ENCODE peak calls at places on chromosomes 6 and 20, in six cellular contexts. Z is lower leg skin, Y is heart right ventricle, U is tibial artery, L is NB4, K is dorsolateral prefrontal cortex. T is an unnamed sample.

GRCh38 chr6:32213649-32214048 is 10.2 kb downstream of the NOTCH4 start:
- DNase-seq in Y (no peak), L (no peak), Z (no peak), U (no peak), K (no peak), T (no peak)

GRCh38 chr6:24356310-24357035 is 1.4 kb downstream of the DCDC2 start:
- DNase-seq in U (no peak), Y (no peak), L (no peak), K (no peak), Z (no peak), T (no peak)

GRCh38 chr6:148324297-148325007 is 18.2 kb upstream of the SASH1 start:
- DNase-seq in Y (no peak), K (no peak), U (no peak), L (peak), Z (no peak), T (no peak)

GRCh38 chr6:153503810-153504209 is 372.7 kb upstream of the RGS17 start:
- DNase-seq in K (no peak), Y (no peak), U (no peak), Z (no peak), L (peak), T (no peak)

GRCh38 chr6:82144852-82145332 is 102.7 kb downstream of the IBTK start:
- DNase-seq in U (peak), K (no peak), Y (peak), L (peak), Z (no peak), T (no peak)

GRCh38 chr6:127297502-127298070 is 30.9 kb downstream of the RNF146 start:
- DNase-seq in L (no peak), Y (no peak), K (no peak), Z (no peak), U (no peak), T (no peak)

GRCh38 chr20:41078329-41078728 is 49.7 kb downstream of the TOP1 start:
- DNase-seq in L (peak), Y (peak), K (no peak), U (no peak), Z (no peak), T (no peak)

GRCh38 chr6:118725944-118726343 is 74.6 kb upstream of the CEP85L start:
- DNase-seq in Z (no peak), Y (no peak), K (no peak), U (no peak), L (peak), T (no peak)

GRCh38 chr20:48737463-48738093 is 90.2 kb downstream of the PREX1 start:
- DNase-seq in Z (no peak), L (no peak), U (no peak), Y (no peak), K (peak), T (no peak)

GRCh38 chr6:52584203-52584602 is 7.3 kb upstream of the TRAM2 start:
- DNase-seq in U (no peak), Y (no peak), L (no peak), K (no peak), Z (no peak), T (no peak)

GRCh38 chr20:41329435-41330342 is 10.9 kb upstream of the LPIN3 start:
- DNase-seq in Y (peak), K (no peak), L (peak), Z (peak), U (peak), T (peak)

GRCh38 chr6:32175711-32176475 is at the start of gene AGPAT1:
- DNase-seq in Y (peak), L (peak), Z (peak), U (peak), K (peak), T (peak)

GRCh38 chr20:40600441-40601235 is 88.4 kb downstream of the MAFB start:
- DNase-seq in Z (no peak), U (no peak), Y (no peak), L (no peak), K (no peak), T (no peak)

GRCh38 chr6:71908162-71908765 is 21.9 kb downstream of the RIMS1 start:
- DNase-seq in Y (no peak), K (no peak), U (no peak), Z (no peak), L (no peak), T (no peak)

GRCh38 chr6:169070506-169071176 is 183.0 kb downstream of the THBS2 start:
- DNase-seq in K (no peak), U (peak), Y (peak), L (peak), Z (peak), T (peak)

GRCh38 chr6:5287205-5287965 is 26.1 kb downstream of the FARS2 start:
- DNase-seq in Y (peak), Z (no peak), K (no peak), L (peak), U (no peak), T (no peak)

GRCh38 chr6:30903236-30903635 is 4.8 kb upstream of the GTF2H4 start:
- DNase-seq in Z (no peak), K (no peak), L (no peak), Y (no peak), U (no peak), T (no peak)

GRCh38 chr6:31836676-31837611 is 9.4 kb downstream of the HSPA1B start:
- DNase-seq in K (no peak), Y (no peak), L (peak), U (no peak), Z (no peak), T (no peak)

GRCh38 chr20:32764000-32764960 is 2.1 kb downstream of the DNMT3B start:
- DNase-seq in Y (no peak), U (no peak), Z (no peak), L (peak), K (no peak), T (no peak)

GRCh38 chr6:151958332-151958731 is 150.8 kb downstream of the ESR1 start:
- DNase-seq in U (no peak), K (no peak), Z (no peak), L (peak), Y (no peak), T (no peak)

GRCh38 chr6:116450769-116451740 is 10.1 kb upstream of the CALHM6 start:
- DNase-seq in Y (no peak), U (no peak), L (peak), Z (no peak), K (no peak), T (no peak)

GRCh38 chr20:31908424-31908823 is 38.0 kb downstream of the TTLL9 start:
- DNase-seq in U (no peak), Z (no peak), Y (no peak), L (no peak), K (no peak), T (no peak)

GRCh38 chr6:75135447-75135846 is 70.4 kb downstream of the COL12A1 start:
- DNase-seq in K (no peak), Z (no peak), Y (no peak), U (no peak), L (no peak), T (no peak)

GRCh38 chr6:32692019-32692418 is 25.6 kb upstream of the HLA-DQB1 start:
- DNase-seq in K (no peak), L (no peak), U (peak), Z (no peak), Y (peak), T (no peak)

GRCh38 chr6:166257911-166258318 is 50.3 kb downstream of the PRR18 start:
- DNase-seq in Z (no peak), U (no peak), Y (no peak), L (peak), K (no peak), T (no peak)

GRCh38 chr6:35203680-35204079 is 10.1 kb upstream of the SCUBE3 start:
- DNase-seq in Z (no peak), Y (no peak), U (no peak), L (no peak), K (no peak), T (no peak)

GRCh38 chr6:88164061-88164460 is 2.1 kb downstream of the CNR1 start:
- DNase-seq in Y (no peak), L (no peak), U (no peak), Z (no peak), K (no peak), T (no peak)

GRCh38 chr6:33672808-33673207 is 38.7 kb downstream of the UQCC2 start:
- DNase-seq in L (peak), K (no peak), Z (no peak), U (peak), Y (peak), T (peak)

GRCh38 chr6:170051229-170052172 is 239.4 kb downstream of the DLL1 start:
- DNase-seq in Z (peak), U (peak), K (no peak), L (no peak), Y (no peak), T (peak)

GRCh38 chr6:119174879-119175817 is 96.7 kb upstream of the FAM184A start:
- DNase-seq in K (no peak), Z (no peak), Y (no peak), L (no peak), U (no peak), T (no peak)

GRCh38 chr6:105324386-105325000 is 78.4 kb downstream of the PREP start:
- DNase-seq in U (no peak), Y (no peak), Z (no peak), K (no peak), L (no peak), T (no peak)

GRCh38 chr6:131387706-131388455 is 185.1 kb upstream of the ARG1 start:
- DNase-seq in Z (no peak), U (no peak), Y (no peak), K (no peak), L (no peak), T (no peak)

GRCh38 chr20:9392892-9393857 is 121.2 kb upstream of the LAMP5 start:
- DNase-seq in K (peak), Z (no peak), U (peak), Y (peak), L (peak), T (peak)

GRCh38 chr6:28648878-28649375 is 123.2 kb downstream of the GPX5 start:
- DNase-seq in K (no peak), Y (no peak), L (no peak), Z (no peak), U (no peak), T (no peak)

DNA sequence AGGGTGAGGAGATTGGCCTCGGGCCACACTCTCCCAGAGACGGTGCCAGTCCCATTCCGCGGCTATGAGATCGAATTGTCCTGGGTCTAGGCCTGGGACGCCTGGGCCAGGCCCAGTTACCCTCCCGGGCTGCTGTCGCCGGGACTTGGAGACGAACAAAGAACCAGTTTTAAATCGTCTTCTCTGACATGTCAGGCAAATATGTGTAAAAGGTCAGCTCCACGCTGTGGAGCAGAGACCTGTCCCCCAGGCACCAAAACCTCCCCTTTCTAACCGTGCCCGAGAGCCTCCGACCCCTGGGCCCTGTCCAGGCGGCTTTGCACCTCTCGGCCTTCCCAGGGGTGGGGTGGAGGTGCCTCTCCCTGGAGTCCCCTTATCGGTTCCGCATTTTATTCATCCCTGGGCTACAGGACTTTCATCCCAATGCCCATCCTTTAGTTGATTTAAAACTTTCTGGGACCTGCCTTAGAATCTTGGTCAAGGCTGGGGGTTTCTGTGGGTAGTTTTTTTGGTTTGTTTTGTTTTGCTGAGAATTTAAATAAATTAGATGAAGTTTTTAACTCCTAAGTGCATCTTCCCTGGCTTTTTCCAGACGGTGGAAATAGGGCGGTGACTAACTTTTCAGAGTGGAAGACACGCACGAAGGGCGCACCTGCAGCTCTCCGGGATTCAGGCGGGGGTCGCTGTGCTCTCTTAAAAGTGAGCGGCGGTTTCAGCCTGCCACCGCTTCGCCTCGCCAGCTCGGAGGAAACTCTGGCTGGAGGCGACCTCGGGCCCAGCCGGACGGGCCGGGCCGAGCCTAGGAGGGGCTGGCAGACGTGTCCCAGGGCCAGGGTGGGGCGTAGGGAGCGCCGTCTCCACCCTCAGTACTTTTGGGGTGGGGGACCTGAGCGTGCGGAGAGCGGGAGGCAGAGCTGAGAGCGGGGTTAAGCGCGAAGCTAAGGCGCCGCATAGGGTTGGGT is 6.0 kb upstream of the TFAP2A start:
- DNase-seq in Z (no peak), L (no peak), U (no peak), Y (no peak), K (no peak), T (no peak)
- TF ChIP-seq CTCF in Z (no peak), L (no peak), U (no peak), Y (no peak), K (no peak), T (peak)

DNA sequence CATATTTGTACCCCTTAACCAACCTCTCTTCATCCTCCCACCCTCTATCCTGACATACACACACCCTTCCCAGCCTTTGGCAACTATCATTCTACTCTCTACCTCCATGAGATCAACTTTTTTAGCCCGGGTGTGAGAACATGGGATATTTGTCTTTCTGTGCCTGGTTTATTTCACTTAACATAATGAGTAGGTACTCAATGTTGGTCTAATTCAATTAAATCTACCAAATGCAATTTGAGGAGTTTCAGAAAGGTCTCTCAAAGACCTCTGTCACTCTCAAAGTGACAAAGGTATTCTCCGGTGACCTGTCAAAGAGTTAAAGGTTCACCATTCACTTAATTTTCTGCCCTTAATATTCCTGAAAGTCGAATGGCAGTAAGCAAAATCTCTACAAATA is 87.7 kb downstream of the ME1 start:
- DNase-seq in K (no peak), U (no peak), Z (no peak), Y (no peak), L (no peak), T (no peak)
- TF ChIP-seq CTCF in K (no peak), U (no peak), Z (no peak), Y (no peak), L (no peak), T (no peak)

GRCh38 chr6:163902993-163903392 is 488.5 kb downstream of the QKI start:
- DNase-seq in K (no peak), U (no peak), Y (no peak), Z (no peak), L (no peak), T (no peak)
- TF ChIP-seq CTCF in K (no peak), U (no peak), Y (no peak), Z (no peak), L (no peak), T (no peak)

GRCh38 chr20:63189322-63189642 is 26.6 kb downstream of the YTHDF1 start:
- DNase-seq in K (no peak), Y (no peak), L (no peak), Z (no peak), U (no peak), T (no peak)
- TF ChIP-seq CTCF in K (no peak), Y (no peak), L (no peak), Z (no peak), U (no peak), T (no peak)

DNA sequence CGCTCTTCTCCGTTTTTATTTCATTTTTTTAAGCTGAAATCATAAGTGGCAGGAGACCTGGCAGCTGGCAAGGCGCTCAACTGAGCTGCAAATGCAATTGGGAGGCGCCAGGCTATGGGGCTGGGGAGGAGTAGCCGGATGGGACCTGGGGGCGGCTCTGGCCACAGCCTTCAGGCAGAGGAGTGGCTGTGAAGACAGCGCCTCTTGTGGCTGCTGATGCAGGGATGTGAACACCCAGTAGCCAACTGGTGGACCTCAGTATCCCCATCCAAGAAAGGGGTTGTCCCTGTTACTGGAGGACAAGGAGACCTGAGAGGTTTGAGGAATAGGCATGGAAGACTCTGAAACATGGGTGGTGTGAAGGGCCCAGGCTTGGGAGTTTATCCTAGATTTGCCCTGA is 12.6 kb downstream of the KCNK17 start:
- DNase-seq in L (peak), U (no peak), Y (no peak), Z (no peak), K (no peak), T (no peak)
- TF ChIP-seq CTCF in L (peak), U (no peak), Y (peak), Z (no peak), K (no peak), T (no peak)

DNA sequence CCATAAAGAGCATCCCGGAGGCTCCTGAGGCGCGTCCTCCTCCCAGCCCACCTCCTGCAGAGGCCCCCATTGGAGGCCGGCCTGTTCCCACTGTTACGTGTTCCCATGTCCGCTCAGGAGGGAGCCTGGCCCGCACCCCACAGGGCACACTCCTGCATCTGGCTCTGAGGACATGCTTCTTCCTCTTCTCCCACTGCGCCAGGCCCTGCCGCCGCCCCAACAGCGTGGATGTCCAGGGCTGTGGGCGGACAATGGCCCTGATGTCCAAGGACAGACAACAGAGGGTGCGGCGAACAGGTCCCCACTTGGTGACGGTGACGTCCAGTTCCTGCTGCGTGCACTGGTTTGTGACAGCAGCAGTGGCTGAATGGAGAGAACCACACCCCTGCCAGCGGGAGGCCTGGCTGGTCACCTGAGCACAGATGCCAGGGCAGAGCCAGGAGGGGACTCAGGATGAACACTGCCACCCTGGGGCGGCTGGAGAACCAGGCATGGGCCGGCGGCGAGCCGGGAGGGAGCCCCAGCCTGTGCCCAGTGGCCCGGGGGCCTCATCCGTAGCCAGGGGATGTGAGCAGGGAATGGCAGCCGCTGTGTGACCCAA is 26.6 kb downstream of the FRMD1 start:
- DNase-seq in Y (no peak), L (no peak), Z (no peak), K (no peak), U (no peak), T (no peak)
- TF ChIP-seq CTCF in Y (no peak), L (no peak), Z (no peak), K (no peak), U (no peak), T (no peak)

GRCh38 chr20:38650010-38650409 is 48.4 kb downstream of the ARHGAP40 start:
- DNase-seq in K (no peak), Z (no peak), U (no peak), Y (no peak), L (peak), T (no peak)
- TF ChIP-seq CTCF in K (no peak), Z (no peak), U (no peak), Y (no peak), L (no peak), T (no peak)

DNA sequence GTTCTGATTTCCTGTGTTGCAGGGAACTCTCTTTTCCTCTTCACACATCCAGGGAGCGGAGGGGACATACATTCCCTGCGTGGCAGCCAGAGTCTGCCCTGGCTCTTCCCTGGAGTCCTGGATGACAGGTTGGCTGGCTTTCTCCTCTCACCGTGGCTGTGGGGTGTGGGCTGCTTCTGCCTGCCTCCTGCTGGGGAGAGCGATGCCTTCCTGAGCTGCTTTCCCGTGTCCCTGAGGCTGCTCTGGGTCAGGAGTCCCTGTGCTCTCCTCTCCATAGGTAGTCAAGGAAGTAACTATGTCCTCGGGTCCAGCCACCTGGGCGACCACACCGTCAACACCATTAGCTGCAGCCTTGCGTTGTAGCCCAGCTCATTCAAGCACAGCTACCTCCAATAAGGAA is 451.7 kb downstream of the QKI start:
- DNase-seq in Z (no peak), L (no peak), K (no peak), Y (no peak), U (no peak), T (no peak)
- TF ChIP-seq CTCF in Z (no peak), L (no peak), K (no peak), Y (no peak), U (no peak), T (no peak)

GRCh38 chr6:79981647-79982046 is 22.8 kb upstream of the TTK start:
- DNase-seq in Y (no peak), Z (no peak), U (no peak), K (no peak), L (no peak), T (no peak)

GRCh38 chr6:79989641-79990040 is 14.8 kb upstream of the TTK start:
- DNase-seq in K (no peak), Y (no peak), U (no peak), L (no peak), Z (no peak), T (no peak)

GRCh38 chr6:79984261-79984660 is 20.2 kb upstream of the TTK start:
- DNase-seq in Z (no peak), L (peak), Y (no peak), K (no peak), U (no peak), T (no peak)

GRCh38 chr6:79985128-79985527 is 19.3 kb upstream of the TTK start:
- DNase-seq in K (no peak), Y (no peak), L (no peak), Z (no peak), U (no peak), T (no peak)
- TF ChIP-seq CTCF in K (no peak), Y (no peak), L (no peak), Z (no peak), U (no peak), T (no peak)

GRCh38 chr6:163170294-163170883 is 244.1 kb upstream of the QKI start:
- DNase-seq in K (no peak), Y (no peak), L (peak), Z (no peak), U (no peak), T (peak)
- TF ChIP-seq CTCF in K (peak), Y (peak), L (peak), Z (no peak), U (peak), T (peak)